ENCODE peak calls at places on chromosomes 11 and 22, in six cellular contexts. F, V, I, L, B and E are unnamed samples.

GRCh38 chr11:8739309-8739793 is 56.8 kb downstream of the RPL27A start:
- DNase-seq in B (no peak), L (no peak), V (no peak), F (no peak), I (no peak), E (no peak)

GRCh38 chr11:111923351-111923788 is 4.7 kb downstream of the C11orf52 start:
- DNase-seq in L (no peak), V (no peak), B (no peak), F (no peak), I (no peak), E (no peak)

GRCh38 chr11:32698579-32698978 is 95.9 kb downstream of the CCDC73 start:
- DNase-seq in L (no peak), V (no peak), F (no peak), B (no peak), I (no peak), E (no peak)

GRCh38 chr22:43853328-43853931 is 8.9 kb downstream of the SULT4A1 start:
- DNase-seq in V (no peak), L (no peak), I (no peak), F (no peak), B (no peak), E (no peak)

GRCh38 chr11:126082251-126083109 is 19.8 kb upstream of the CDON start:
- DNase-seq in B (no peak), F (no peak), I (peak), V (peak), L (no peak), E (peak)

GRCh38 chr11:46290598-46291309 is 13.3 kb downstream of the CREB3L1 start:
- DNase-seq in L (no peak), I (no peak), F (peak), V (no peak), B (no peak), E (no peak)

GRCh38 chr11:34840736-34841386 is 75.3 kb downstream of the APIP start:
- DNase-seq in I (no peak), V (no peak), B (no peak), F (no peak), L (no peak), E (no peak)

GRCh38 chr11:128852327-128853023 is 14.6 kb downstream of the KCNJ1 start:
- DNase-seq in B (no peak), F (no peak), L (no peak), V (no peak), I (peak), E (no peak)

GRCh38 chr22:45009881-45010531 is at the start of gene PHF21B:
- DNase-seq in I (peak), B (no peak), V (peak), F (peak), L (no peak), E (no peak)

GRCh38 chr11:112023104-112023503 is 2.1 kb upstream of the DLAT start:
- DNase-seq in V (no peak), B (no peak), F (no peak), L (no peak), I (no peak), E (no peak)

GRCh38 chr22:49756656-49757055 is 71.0 kb downstream of the BRD1 start:
- DNase-seq in V (no peak), L (no peak), I (no peak), F (no peak), B (no peak), E (no peak)

GRCh38 chr11:122207505-122207904 is 91.5 kb upstream of the BLID start:
- DNase-seq in B (no peak), V (no peak), F (peak), I (peak), L (no peak), E (peak)

GRCh38 chr11:103803062-103803461 is 233.4 kb upstream of the DDI1 start:
- DNase-seq in V (no peak), F (no peak), L (no peak), I (no peak), B (no peak), E (no peak)

GRCh38 chr11:128394436-128395089 is 192.8 kb downstream of the ETS1 start:
- DNase-seq in L (no peak), V (no peak), F (no peak), I (no peak), B (no peak), E (no peak)

GRCh38 chr22:30226192-30226832 is 20.2 kb downstream of the LIF start:
- DNase-seq in V (no peak), B (no peak), F (no peak), L (no peak), I (no peak), E (peak)

GRCh38 chr22:44365196-44365802 is 52.5 kb upstream of the SHISAL1 start:
- DNase-seq in I (no peak), F (no peak), B (no peak), L (no peak), V (no peak), E (no peak)

GRCh38 chr22:25027052-25027525 is 74.6 kb downstream of the KIAA1671 start:
- DNase-seq in B (no peak), F (no peak), V (no peak), I (no peak), L (no peak), E (no peak)

GRCh38 chr22:37804502-37804885 is 3.2 kb upstream of the GCAT start:
- DNase-seq in F (no peak), L (no peak), V (no peak), B (no peak), I (no peak), E (no peak)

GRCh38 chr11:69545976-69546617 is 64.6 kb downstream of the LINC01488 start:
- DNase-seq in L (no peak), I (no peak), V (no peak), F (no peak), B (no peak), E (no peak)

GRCh38 chr11:74288911-74289310 is 22.5 kb downstream of the P4HA3 start:
- DNase-seq in B (no peak), I (no peak), L (no peak), F (no peak), V (no peak), E (no peak)

GRCh38 chr11:57416436-57416835 is 10.5 kb downstream of the SLC43A3 start:
- DNase-seq in V (no peak), I (no peak), F (no peak), B (no peak), L (no peak), E (no peak)

GRCh38 chr11:44530413-44531115 is 34.9 kb upstream of the CD82 start:
- DNase-seq in I (no peak), L (no peak), B (no peak), F (no peak), V (no peak), E (no peak)

GRCh38 chr11:102451693-102452460 is 688 bp downstream of the TMEM123 start:
- DNase-seq in L (peak), I (peak), B (peak), V (peak), F (peak), E (peak)

GRCh38 chr11:14969922-14970323 is 2.2 kb downstream of the CALCA start:
- DNase-seq in I (no peak), F (peak), L (no peak), V (no peak), B (no peak), E (no peak)

GRCh38 chr11:1064167-1064566 is 10.5 kb upstream of the MUC2 start:
- DNase-seq in I (no peak), V (no peak), B (no peak), F (no peak), L (no peak), E (no peak)

GRCh38 chr11:57235761-57236703 is 1.0 kb downstream of the APLNR start:
- DNase-seq in B (no peak), F (no peak), I (no peak), V (no peak), L (no peak), E (no peak)

GRCh38 chr11:120516461-120517389 is 5.2 kb downstream of the GRIK4 start:
- DNase-seq in V (no peak), L (no peak), F (no peak), I (peak), B (no peak), E (no peak)

GRCh38 chr11:25566298-25567200 is 765.4 kb upstream of the ANO3 start:
- DNase-seq in F (peak), V (no peak), B (no peak), L (no peak), I (no peak), E (no peak)

GRCh38 chr11:72411623-72412532 is 22.5 kb downstream of the CLPB start:
- DNase-seq in V (peak), L (no peak), I (no peak), F (peak), B (no peak), E (peak)

GRCh38 chr11:35424157-35424945 is 5.0 kb upstream of the SLC1A2 start:
- DNase-seq in L (no peak), B (no peak), I (no peak), V (no peak), F (no peak), E (no peak)